ENCODE peak calls at places on chromosomes 7 and 10, in eight cellular contexts. H, O, E, K, T, Z, J and A are unnamed samples.

GRCh38 chr10:88415533-88416130 is 167.5 kb downstream of the RNLS start:
- DNase-seq in H (no peak), O (no peak), E (no peak), K (no peak), T (no peak), Z (no peak), J (no peak), A (no peak)

GRCh38 chr7:133365892-133366291 is 113.0 kb downstream of the EXOC4 start:
- DNase-seq in H (no peak), O (no peak), E (no peak), K (no peak), T (peak; percentile 14), Z (no peak), J (peak; percentile 67), A (no peak)

GRCh38 chr10:71444284-71445054 is 47.7 kb downstream of the CDH23 start:
- DNase-seq in H (no peak), O (no peak), E (no peak), K (no peak), T (no peak), Z (no peak), J (no peak), A (no peak)

GRCh38 chr10:5538892-5539651 is 14.3 kb downstream of the CALML3 start:
- DNase-seq in H (no peak), O (no peak), E (no peak), K (no peak), T (no peak), Z (no peak), J (no peak), A (no peak)

GRCh38 chr10:23614483-23614882 is 175.6 kb downstream of the OTUD1 start:
- DNase-seq in H (no peak), O (no peak), E (no peak), K (no peak), T (no peak), Z (no peak), J (no peak), A (no peak)

GRCh38 chr7:132861424-132861823 is 220.5 kb downstream of the CHCHD3 start:
- DNase-seq in H (no peak), O (no peak), E (no peak), K (no peak), T (no peak), Z (no peak), J (no peak), A (no peak)

GRCh38 chr10:26622891-26623290 is 74.6 kb upstream of the PDSS1 start:
- DNase-seq in H (no peak), O (no peak), E (no peak), K (no peak), T (no peak), Z (no peak), J (no peak), A (no peak)

GRCh38 chr7:129750091-129750870 is 138.8 kb downstream of the NRF1 start:
- DNase-seq in H (no peak), O (no peak), E (no peak), K (no peak), T (no peak), Z (no peak), J (no peak), A (no peak)

GRCh38 chr10:80504897-80505465 is 32.7 kb upstream of the SH2D4B start:
- DNase-seq in H (no peak), O (no peak), E (no peak), K (no peak), T (no peak), Z (no peak), J (no peak), A (no peak)

GRCh38 chr10:119872610-119872859 is at the start of gene MCMBP:
- DNase-seq in H (no peak), O (no peak), E (no peak), K (no peak), T (no peak), Z (no peak), J (no peak), A (no peak)
- TF ChIP-seq CTCF in H (no peak), O (no peak), E (no peak), K (no peak), T (no peak), Z (no peak), J (no peak), A (no peak)

DNA sequence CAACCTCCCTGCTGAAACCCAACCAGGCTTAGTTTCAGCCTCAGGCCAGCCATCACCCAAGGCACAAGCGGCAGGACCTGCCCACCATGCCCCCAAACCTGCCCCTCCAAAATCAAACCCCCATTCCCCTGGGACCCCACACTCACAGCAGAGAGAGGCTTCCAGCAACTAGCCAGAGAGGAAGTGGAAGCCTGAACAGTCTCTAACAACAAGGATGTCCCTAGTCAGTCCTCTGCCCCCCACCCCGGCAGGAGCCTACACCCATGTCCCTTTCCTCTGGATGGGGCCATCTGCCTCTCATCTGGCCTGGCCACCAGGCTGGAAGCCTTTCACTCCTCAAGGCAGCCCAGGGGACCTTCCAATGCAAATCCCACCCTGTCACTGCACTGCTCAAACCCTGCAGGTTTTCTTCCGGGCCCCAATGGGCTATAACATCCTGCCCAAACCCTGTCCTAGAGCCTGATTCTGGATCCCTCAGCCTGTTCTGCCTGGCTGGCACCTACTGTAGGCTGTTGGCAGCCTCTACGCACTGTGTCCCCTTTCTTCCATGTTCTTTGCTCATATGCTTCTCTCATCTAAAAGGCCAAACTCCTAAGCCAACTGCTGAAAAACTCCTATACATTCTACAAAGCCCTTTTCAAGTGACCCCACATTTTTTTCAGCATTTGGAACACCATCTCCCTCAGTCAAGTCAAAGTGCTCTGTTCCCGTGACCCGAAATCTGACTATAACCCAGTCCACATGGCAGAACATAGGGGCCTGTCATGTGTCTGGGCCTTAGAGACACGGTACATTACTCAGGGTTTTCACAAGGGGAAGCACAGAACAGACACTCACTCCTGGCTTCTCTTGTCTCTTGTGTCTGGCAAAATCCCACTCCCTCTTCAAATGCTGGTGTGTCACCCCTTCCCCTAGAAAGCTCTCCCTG is 253.3 kb downstream of the TNS3 start:
- DNase-seq in H (no peak), O (no peak), E (no peak), K (no peak), T (no peak), Z (no peak), J (no peak), A (no peak)
- H3K4me3 ChIP-seq in H (no peak overlapping the region), O (no peak overlapping the region), E (no peak overlapping the region), K (peak overlapping the region; percentile 45), T (peak overlapping the region; percentile 17), Z (no peak overlapping the region), J (peak overlapping the region; percentile 56), A (peak overlapping the region; percentile 16)

DNA sequence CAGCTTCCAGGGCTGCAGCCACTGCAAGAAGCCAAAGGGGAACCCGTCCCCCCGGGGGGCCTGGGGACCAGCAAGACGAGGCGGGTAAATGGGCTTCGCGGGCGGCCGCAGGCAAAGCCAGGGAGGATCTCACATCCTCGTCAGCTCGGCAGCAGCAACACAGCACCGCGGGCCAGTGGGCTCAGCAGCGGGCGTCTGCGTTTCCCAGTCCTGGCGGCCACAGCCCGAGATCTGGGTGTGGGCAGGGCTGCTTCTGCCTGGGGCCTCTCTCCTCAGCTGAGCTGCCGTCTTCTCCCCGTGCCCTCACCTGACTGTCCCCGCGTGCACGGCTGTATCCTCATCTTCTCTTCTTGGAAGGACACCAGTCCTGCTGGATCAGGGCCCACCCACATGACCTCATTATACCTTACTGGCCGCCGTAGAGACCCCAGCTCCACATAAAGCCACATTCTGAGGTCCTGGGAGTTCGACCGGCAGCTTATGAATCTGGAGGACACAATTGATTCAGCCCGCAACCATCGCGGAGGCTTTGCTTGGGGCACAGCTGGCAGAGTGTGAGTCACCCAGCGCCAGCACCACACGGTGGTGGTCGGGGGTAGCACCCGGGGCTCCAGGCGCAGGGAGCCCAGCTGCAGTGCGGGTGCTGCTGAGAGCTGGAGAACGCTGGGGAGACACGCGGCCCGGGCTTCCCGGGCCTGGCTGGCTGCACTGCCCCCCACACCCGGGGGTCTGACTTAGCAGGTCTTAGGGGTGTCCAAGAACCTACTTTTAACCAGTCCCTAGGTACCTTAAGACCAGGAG is 88.1 kb downstream of the PAXIP1 start:
- DNase-seq in H (no peak), O (no peak), E (peak; percentile 15), K (no peak), T (no peak), Z (no peak), J (no peak), A (no peak)
- TF ChIP-seq CTCF in H (no peak), O (no peak), E (no peak), K (no peak), T (no peak), Z (no peak), J (no peak), A (no peak)

GRCh38 chr7:94375167-94375566 is 19.5 kb upstream of the COL1A2 start:
- DNase-seq in H (no peak), O (peak; percentile 76), E (no peak), K (peak; percentile 72), T (peak; percentile 99), Z (no peak), J (peak; percentile 94), A (peak; percentile 86)
- H3K4me3 ChIP-seq in H (no peak overlapping the region), O (no peak overlapping the region), E (no peak overlapping the region), K (peak overlapping the region; percentile 27), T (peak overlapping the region; percentile 60), Z (no peak overlapping the region), J (peak overlapping the region; percentile 43), A (peak overlapping the region; percentile 20)

DNA sequence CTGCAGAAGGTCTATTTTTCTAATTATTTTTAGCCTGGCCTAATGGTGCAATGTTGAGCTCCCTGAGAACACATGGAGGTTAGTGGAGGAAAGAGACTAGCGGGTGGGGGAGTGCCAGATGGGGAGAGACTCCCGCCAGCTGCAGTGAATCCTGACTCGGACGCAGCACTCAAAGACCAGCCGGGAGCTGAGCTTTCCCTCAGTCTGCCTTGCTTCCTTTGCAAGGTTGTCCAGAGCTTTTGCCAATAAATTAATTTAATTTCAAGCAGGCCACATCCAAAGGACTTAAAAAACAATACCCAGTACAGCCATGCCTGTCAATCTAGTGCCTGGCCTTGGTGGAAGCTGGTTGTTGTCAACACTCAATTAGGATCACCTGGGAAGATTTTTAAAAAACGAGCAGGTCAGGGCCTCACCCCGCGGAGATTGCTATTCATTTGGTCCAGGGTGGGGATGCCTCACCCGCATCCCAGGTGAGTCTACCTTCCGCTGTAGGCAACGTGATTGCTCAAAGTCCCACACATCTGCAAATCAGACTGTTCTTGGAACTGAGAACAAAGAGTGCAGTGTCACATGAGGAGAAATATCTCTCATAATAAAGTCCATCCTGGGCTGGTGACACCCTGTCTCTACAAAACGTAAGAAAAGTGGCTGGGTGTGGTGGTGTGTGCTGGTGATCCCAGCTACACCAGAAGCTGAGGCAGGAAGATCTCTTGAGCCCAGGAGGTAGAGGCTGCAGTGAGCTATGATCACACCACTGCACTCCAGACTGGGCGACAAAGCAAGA is 4.0 kb downstream of the CLRN3 start:
- DNase-seq in H (no peak), O (no peak), E (no peak), K (no peak), T (no peak), Z (no peak), J (no peak), A (no peak)
- TF ChIP-seq CTCF in H (no peak), O (no peak), E (no peak), K (no peak), T (no peak), Z (no peak), J (no peak), A (no peak)

GRCh38 chr10:42988517-42989395 is 88.1 kb upstream of the RET start:
- DNase-seq in H (no peak), O (no peak), E (no peak), K (no peak), T (no peak), Z (no peak), J (no peak), A (no peak)
- H3K4me3 ChIP-seq in H (no peak overlapping the region), O (no peak overlapping the region), E (no peak overlapping the region), K (no peak overlapping the region), T (no peak overlapping the region), Z (no peak overlapping the region), J (no peak overlapping the region), A (no peak overlapping the region)

GRCh38 chr7:128266891-128267839 is 26.1 kb downstream of the LEP start:
- DNase-seq in H (no peak), O (peak; percentile 58), E (no peak), K (no peak), T (peak; percentile 77), Z (no peak), J (peak; percentile 20), A (peak; percentile 31)
- TF ChIP-seq CTCF in H (no peak), O (no peak), E (no peak), K (no peak), T (no peak), Z (no peak), J (peak; percentile 21), A (peak; percentile 14)